ENCODE peak calls at places on chromosome 5, in seven cellular contexts. Q, W, V, O, N, U and P are unnamed samples.

GRCh38 chr5:7271728-7272127 is 124.2 kb upstream of the ADCY2 start:
- DNase-seq in Q (no peak), W (no peak), V (no peak), O (no peak), N (no peak), U (no peak), P (no peak)

GRCh38 chr5:130164966-130165365 is 260.7 kb downstream of the CHSY3 start:
- DNase-seq in Q (no peak), W (no peak), V (no peak), O (peak), N (peak), U (no peak), P (peak)

GRCh38 chr5:91641730-91642350 is 258.7 kb upstream of the ARRDC3 start:
- DNase-seq in Q (no peak), W (no peak), V (peak), O (peak), N (peak), U (no peak), P (peak)

GRCh38 chr5:134149571-134150303 is 27.0 kb downstream of the SKP1 start:
- DNase-seq in Q (no peak), W (no peak), V (no peak), O (no peak), N (peak), U (no peak), P (no peak)

GRCh38 chr5:1052076-1052475 is 43.5 kb downstream of the NKD2 start:
- DNase-seq in Q (no peak), W (no peak), V (no peak), O (no peak), N (no peak), U (no peak), P (no peak)

GRCh38 chr5:59709346-59709821 is 184.1 kb downstream of the PDE4D start:
- DNase-seq in Q (no peak), W (no peak), V (no peak), O (peak), N (no peak), U (no peak), P (no peak)

GRCh38 chr5:41194339-41194738 is 19.0 kb downstream of the C6 start:
- DNase-seq in Q (no peak), W (no peak), V (no peak), O (no peak), N (no peak), U (no peak), P (no peak)

GRCh38 chr5:178418471-178419010 is 171.7 kb downstream of the COL23A1 start:
- DNase-seq in Q (no peak), W (no peak), V (no peak), O (no peak), N (no peak), U (no peak), P (no peak)

GRCh38 chr5:6725448-6725847 is 12.2 kb downstream of the TENT4A start:
- DNase-seq in Q (no peak), W (no peak), V (no peak), O (no peak), N (no peak), U (no peak), P (no peak)

GRCh38 chr5:177494356-177495195 is 2.8 kb downstream of the PDLIM7 start:
- DNase-seq in Q (peak), W (no peak), V (no peak), O (peak), N (peak), U (no peak), P (peak)

GRCh38 chr5:179135441-179136215 is 75.5 kb downstream of the ZNF354C start:
- DNase-seq in Q (no peak), W (no peak), V (no peak), O (no peak), N (no peak), U (no peak), P (no peak)

GRCh38 chr5:76765249-76765648 is 49.3 kb downstream of the F2R start:
- DNase-seq in Q (no peak), W (no peak), V (no peak), O (peak), N (peak), U (no peak), P (peak)

GRCh38 chr5:113510836-113511451 is 2.5 kb upstream of the YTHDC2 start:
- DNase-seq in Q (no peak), W (no peak), V (peak), O (peak), N (peak), U (no peak), P (peak)

GRCh38 chr5:133049726-133050048 is 2.1 kb upstream of the HSPA4 start:
- DNase-seq in Q (no peak), W (no peak), V (no peak), O (no peak), N (no peak), U (no peak), P (no peak)

GRCh38 chr5:116482394-116482793 is 92.2 kb downstream of the SEMA6A start:
- DNase-seq in Q (no peak), W (no peak), V (no peak), O (peak), N (peak), U (no peak), P (peak)

GRCh38 chr5:159099049-159099760 is 511 bp downstream of the EBF1 start:
- DNase-seq in Q (peak), W (no peak), V (peak), O (peak), N (peak), U (no peak), P (peak)

GRCh38 chr5:112921833-112922817 is at the start of gene REEP5:
- DNase-seq in Q (peak), W (peak), V (peak), O (peak), N (peak), U (peak), P (peak)

GRCh38 chr5:149448831-149449714 is 70.0 kb upstream of the IL17B start:
- DNase-seq in Q (no peak), W (no peak), V (peak), O (peak), N (no peak), U (no peak), P (peak)

GRCh38 chr5:28927559-28928326 is 1889.4 kb upstream of the CDH9 start:
- DNase-seq in Q (no peak), W (no peak), V (no peak), O (no peak), N (no peak), U (no peak), P (no peak)